ENCODE peak calls at places on chromosomes 3 and 15, in six cellular contexts. One of them, this sample, is unnamed.

GRCh38 chr3:142117052-142117451 is 32.3 kb downstream of the TFDP2 start:
- DNase-seq in HepG2: peak; percentile 89
- DNase-seq in fibroblast of lung: no peak
- DNase-seq in GM23338: no peak
- DNase-seq in neural progenitor cell: no peak
- DNase-seq in K562: no peak
- DNase-seq in this sample: no peak

GRCh38 chr3:56772926-56773587 is 28.7 kb downstream of the ARHGEF3 start:
- DNase-seq in HepG2: no peak
- DNase-seq in fibroblast of lung: no peak
- DNase-seq in GM23338: no peak
- DNase-seq in neural progenitor cell: no peak
- DNase-seq in K562: no peak
- DNase-seq in this sample: no peak

GRCh38 chr15:81341351-81341750 is 17.4 kb upstream of the STARD5 start:
- DNase-seq in HepG2: no peak
- DNase-seq in fibroblast of lung: no peak
- DNase-seq in GM23338: no peak
- DNase-seq in neural progenitor cell: no peak
- DNase-seq in K562: no peak
- DNase-seq in this sample: no peak

GRCh38 chr3:24119321-24119751 is 174.2 kb downstream of the NR1D2 start:
- DNase-seq in HepG2: no peak
- DNase-seq in fibroblast of lung: peak; percentile 86
- DNase-seq in GM23338: no peak
- DNase-seq in neural progenitor cell: no peak
- DNase-seq in K562: no peak
- DNase-seq in this sample: no peak

GRCh38 chr3:4410174-4410573 is 56.9 kb downstream of the SUMF1 start:
- DNase-seq in HepG2: no peak
- DNase-seq in fibroblast of lung: no peak
- DNase-seq in GM23338: no peak
- DNase-seq in neural progenitor cell: no peak
- DNase-seq in K562: no peak
- DNase-seq in this sample: no peak

GRCh38 chr3:194225988-194226663 is 90.2 kb downstream of the HES1 start:
- DNase-seq in HepG2: no peak
- DNase-seq in fibroblast of lung: no peak
- DNase-seq in GM23338: no peak
- DNase-seq in neural progenitor cell: no peak
- DNase-seq in K562: no peak
- DNase-seq in this sample: no peak

GRCh38 chr3:138092023-138092422 is 23.4 kb downstream of the DZIP1L start:
- DNase-seq in HepG2: no peak
- DNase-seq in fibroblast of lung: peak; percentile 20
- DNase-seq in GM23338: no peak
- DNase-seq in neural progenitor cell: no peak
- DNase-seq in K562: no peak
- DNase-seq in this sample: no peak

GRCh38 chr3:150775001-150775599 is 12.1 kb upstream of the SIAH2 start:
- DNase-seq in HepG2: no peak
- DNase-seq in fibroblast of lung: peak; percentile 25
- DNase-seq in GM23338: no peak
- DNase-seq in neural progenitor cell: no peak
- DNase-seq in K562: no peak
- DNase-seq in this sample: no peak

GRCh38 chr15:68411735-68412134 is 20.2 kb downstream of the ITGA11 start:
- DNase-seq in HepG2: no peak
- DNase-seq in fibroblast of lung: no peak
- DNase-seq in GM23338: no peak
- DNase-seq in neural progenitor cell: no peak
- DNase-seq in K562: no peak
- DNase-seq in this sample: no peak

GRCh38 chr3:144273611-144274010 is 302.0 kb downstream of the DIPK2A start:
- DNase-seq in HepG2: no peak
- DNase-seq in fibroblast of lung: peak; percentile 28
- DNase-seq in GM23338: no peak
- DNase-seq in neural progenitor cell: no peak
- DNase-seq in K562: no peak
- DNase-seq in this sample: no peak

GRCh38 chr3:67635257-67635656 is 19.2 kb downstream of the SUCLG2 start:
- DNase-seq in HepG2: no peak
- DNase-seq in fibroblast of lung: peak; percentile 85
- DNase-seq in GM23338: no peak
- DNase-seq in neural progenitor cell: no peak
- DNase-seq in K562: no peak
- DNase-seq in this sample: no peak

GRCh38 chr3:2714856-2715255 is 395.3 kb downstream of the IL5RA start:
- DNase-seq in HepG2: no peak
- DNase-seq in fibroblast of lung: no peak
- DNase-seq in GM23338: no peak
- DNase-seq in neural progenitor cell: no peak
- DNase-seq in K562: no peak
- DNase-seq in this sample: no peak

GRCh38 chr3:67595424-67595823 is 59.0 kb downstream of the SUCLG2 start:
- DNase-seq in HepG2: peak; percentile 23
- DNase-seq in fibroblast of lung: no peak
- DNase-seq in GM23338: no peak
- DNase-seq in neural progenitor cell: no peak
- DNase-seq in K562: no peak
- DNase-seq in this sample: no peak

GRCh38 chr15:33675246-33675645 is 293.1 kb upstream of the CHRM5 start:
- DNase-seq in HepG2: no peak
- DNase-seq in fibroblast of lung: peak; percentile 32
- DNase-seq in GM23338: peak; percentile 81
- DNase-seq in neural progenitor cell: peak; percentile 74
- DNase-seq in K562: peak; percentile 39
- DNase-seq in this sample: no peak

GRCh38 chr3:49901351-49902339 is 2.0 kb downstream of the MST1R start:
- DNase-seq in HepG2: no peak
- DNase-seq in fibroblast of lung: peak; percentile 34
- DNase-seq in GM23338: no peak
- DNase-seq in neural progenitor cell: no peak
- DNase-seq in K562: no peak
- DNase-seq in this sample: peak; percentile 49

GRCh38 chr3:152076148-152076547 is 192.6 kb upstream of the MBNL1 start:
- DNase-seq in HepG2: no peak
- DNase-seq in fibroblast of lung: peak; percentile 53
- DNase-seq in GM23338: no peak
- DNase-seq in neural progenitor cell: no peak
- DNase-seq in K562: no peak
- DNase-seq in this sample: no peak

GRCh38 chr15:66905185-66905584 is 160.2 kb upstream of the SMAD3 start:
- DNase-seq in HepG2: no peak
- DNase-seq in fibroblast of lung: no peak
- DNase-seq in GM23338: no peak
- DNase-seq in neural progenitor cell: no peak
- DNase-seq in K562: no peak
- DNase-seq in this sample: no peak

GRCh38 chr15:85335193-85335939 is 45.0 kb upstream of the AKAP13 start:
- DNase-seq in HepG2: no peak
- DNase-seq in fibroblast of lung: peak; percentile 34
- DNase-seq in GM23338: peak; percentile 41
- DNase-seq in neural progenitor cell: no peak
- DNase-seq in K562: no peak
- DNase-seq in this sample: no peak

GRCh38 chr15:70494861-70495571 is 268.3 kb downstream of the UACA start:
- DNase-seq in HepG2: peak; percentile 43
- DNase-seq in fibroblast of lung: peak; percentile 91
- DNase-seq in GM23338: no peak
- DNase-seq in neural progenitor cell: peak; percentile 70
- DNase-seq in K562: no peak
- DNase-seq in this sample: no peak

GRCh38 chr3:29555590-29555989 is 274.7 kb downstream of the RBMS3 start:
- DNase-seq in HepG2: no peak
- DNase-seq in fibroblast of lung: no peak
- DNase-seq in GM23338: peak; percentile 8
- DNase-seq in neural progenitor cell: no peak
- DNase-seq in K562: no peak
- DNase-seq in this sample: no peak

GRCh38 chr3:46913644-46914043 is 36.1 kb downstream of the PTH1R start:
- DNase-seq in HepG2: no peak
- DNase-seq in fibroblast of lung: peak; percentile 47
- DNase-seq in GM23338: no peak
- DNase-seq in neural progenitor cell: no peak
- DNase-seq in K562: no peak
- DNase-seq in this sample: no peak

GRCh38 chr3:137738710-137739109 is 25.4 kb upstream of the SOX14 start:
- DNase-seq in HepG2: no peak
- DNase-seq in fibroblast of lung: no peak
- DNase-seq in GM23338: no peak
- DNase-seq in neural progenitor cell: no peak
- DNase-seq in K562: no peak
- DNase-seq in this sample: no peak

GRCh38 chr15:98164573-98164972 is 204.1 kb downstream of the ARRDC4 start:
- DNase-seq in HepG2: no peak
- DNase-seq in fibroblast of lung: no peak
- DNase-seq in GM23338: no peak
- DNase-seq in neural progenitor cell: no peak
- DNase-seq in K562: no peak
- DNase-seq in this sample: no peak

GRCh38 chr15:59170295-59170881 is 36.3 kb upstream of the LDHAL6B start:
- DNase-seq in HepG2: peak; percentile 16
- DNase-seq in fibroblast of lung: no peak
- DNase-seq in GM23338: peak; percentile 29
- DNase-seq in neural progenitor cell: peak; percentile 27
- DNase-seq in K562: no peak
- DNase-seq in this sample: no peak

GRCh38 chr3:31408720-31409119 is 124.0 kb upstream of the STT3B start:
- DNase-seq in HepG2: no peak
- DNase-seq in fibroblast of lung: no peak
- DNase-seq in GM23338: no peak
- DNase-seq in neural progenitor cell: peak; percentile 42
- DNase-seq in K562: no peak
- DNase-seq in this sample: no peak

GRCh38 chr3:65785065-65785645 is 253.6 kb downstream of the MAGI1 start:
- DNase-seq in HepG2: peak; percentile 41
- DNase-seq in fibroblast of lung: peak; percentile 85
- DNase-seq in GM23338: peak; percentile 85
- DNase-seq in neural progenitor cell: peak; percentile 72
- DNase-seq in K562: peak; percentile 20
- DNase-seq in this sample: no peak

GRCh38 chr3:15102256-15102655 is 3.3 kb upstream of the RBSN start:
- DNase-seq in HepG2: no peak
- DNase-seq in fibroblast of lung: peak; percentile 72
- DNase-seq in GM23338: no peak
- DNase-seq in neural progenitor cell: no peak
- DNase-seq in K562: no peak
- DNase-seq in this sample: no peak

GRCh38 chr3:126083511-126083912 is 412 bp downstream of the SLC41A3 start:
- DNase-seq in HepG2: peak; percentile 14
- DNase-seq in fibroblast of lung: peak; percentile 22
- DNase-seq in GM23338: peak; percentile 65
- DNase-seq in neural progenitor cell: peak; percentile 75
- DNase-seq in K562: no peak
- DNase-seq in this sample: peak; percentile 69

GRCh38 chr15:80233511-80234080 is 18.4 kb downstream of the CTXND1 start:
- DNase-seq in HepG2: no peak
- DNase-seq in fibroblast of lung: no peak
- DNase-seq in GM23338: no peak
- DNase-seq in neural progenitor cell: peak; percentile 57
- DNase-seq in K562: no peak
- DNase-seq in this sample: no peak
- TF ChIP-seq EZH2 in HepG2: no peak
- TF ChIP-seq EZH2 in fibroblast of lung: no peak
- TF ChIP-seq EZH2 in GM23338: no peak
- TF ChIP-seq EZH2 in neural progenitor cell: no peak
- TF ChIP-seq EZH2 in K562: no peak
- TF ChIP-seq EZH2 in this sample: no peak

GRCh38 chr15:94843060-94843459 is 611.7 kb downstream of the MCTP2 start:
- DNase-seq in HepG2: no peak
- DNase-seq in fibroblast of lung: no peak
- DNase-seq in GM23338: no peak
- DNase-seq in neural progenitor cell: no peak
- DNase-seq in K562: no peak
- DNase-seq in this sample: no peak

GRCh38 chr15:94847325-94847724 is 616.0 kb downstream of the MCTP2 start:
- DNase-seq in HepG2: no peak
- DNase-seq in fibroblast of lung: no peak
- DNase-seq in GM23338: no peak
- DNase-seq in neural progenitor cell: no peak
- DNase-seq in K562: no peak
- DNase-seq in this sample: no peak

GRCh38 chr15:94845391-94845718 is 614.0 kb downstream of the MCTP2 start:
- DNase-seq in HepG2: no peak
- DNase-seq in fibroblast of lung: no peak
- DNase-seq in GM23338: no peak
- DNase-seq in neural progenitor cell: no peak
- DNase-seq in K562: no peak
- DNase-seq in this sample: no peak

GRCh38 chr15:94844188-94844532 is 612.8 kb downstream of the MCTP2 start:
- DNase-seq in HepG2: peak; percentile 19
- DNase-seq in fibroblast of lung: no peak
- DNase-seq in GM23338: peak; percentile 1
- DNase-seq in neural progenitor cell: no peak
- DNase-seq in K562: no peak
- DNase-seq in this sample: no peak

GRCh38 chr15:94844533-94845390 is 613.4 kb downstream of the MCTP2 start:
- DNase-seq in HepG2: peak; percentile 96
- DNase-seq in fibroblast of lung: peak; percentile 60
- DNase-seq in GM23338: peak; percentile 70
- DNase-seq in neural progenitor cell: peak; percentile 76
- DNase-seq in K562: peak; percentile 92
- DNase-seq in this sample: no peak
- H3K4me1 ChIP-seq in HepG2: peaks cover 52% of the 10 kb centered on the region
- H3K4me1 ChIP-seq in fibroblast of lung: no peaks in the 10 kb centered on the region
- H3K4me1 ChIP-seq in GM23338: peaks cover 15% of the 10 kb centered on the region
- H3K4me1 ChIP-seq in neural progenitor cell: peaks cover 9% of the 10 kb centered on the region
- H3K4me1 ChIP-seq in K562: peaks cover 11% of the 10 kb centered on the region
- H3K4me1 ChIP-seq in this sample: no peaks in the 10 kb centered on the region

DNA sequence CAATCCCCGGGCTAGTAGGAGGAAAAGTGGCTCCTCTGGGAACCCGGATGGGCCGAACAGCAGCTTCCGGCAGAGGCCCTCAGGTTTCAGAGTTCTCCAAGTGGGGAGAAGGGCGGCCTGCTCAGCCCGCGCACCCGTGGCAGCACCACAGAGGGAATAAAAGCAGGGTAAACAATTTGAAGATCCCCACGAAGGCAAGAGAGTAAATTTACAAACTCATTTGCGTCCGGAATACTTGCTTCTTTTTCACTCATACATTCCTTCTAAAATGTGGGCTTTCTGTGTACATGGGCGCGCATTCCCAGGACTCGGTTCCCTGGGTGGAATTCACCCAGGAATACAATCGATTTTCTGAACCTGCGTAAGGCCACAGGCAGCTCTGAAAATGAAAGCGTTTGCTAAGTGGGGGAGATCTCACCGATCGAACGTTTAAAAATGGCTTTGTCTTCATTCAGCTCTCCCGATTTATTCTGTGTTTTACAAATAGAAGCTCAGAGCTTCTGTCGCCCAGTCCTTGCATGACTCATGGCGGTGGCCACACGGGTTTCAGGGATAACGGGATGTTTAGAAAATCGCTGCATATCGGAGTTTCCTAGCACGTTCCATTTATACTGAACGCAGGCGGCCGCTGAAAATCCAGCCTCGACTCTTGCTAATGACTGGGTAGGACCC is 74.0 kb upstream of the POLG start:
- DNase-seq in HepG2: no peak
- DNase-seq in fibroblast of lung: peak; percentile 21
- DNase-seq in GM23338: no peak
- DNase-seq in neural progenitor cell: peak; percentile 27
- DNase-seq in K562: no peak
- DNase-seq in this sample: no peak
- TF ChIP-seq EZH2 in HepG2: no peak
- TF ChIP-seq EZH2 in fibroblast of lung: no peak
- TF ChIP-seq EZH2 in GM23338: peak; percentile 74
- TF ChIP-seq EZH2 in neural progenitor cell: no peak
- TF ChIP-seq EZH2 in K562: no peak
- TF ChIP-seq EZH2 in this sample: no peak

GRCh38 chr3:32850226-32850625 is 32.4 kb downstream of the TRIM71 start:
- DNase-seq in HepG2: peak; percentile 66
- DNase-seq in fibroblast of lung: no peak
- DNase-seq in GM23338: no peak
- DNase-seq in neural progenitor cell: no peak
- DNase-seq in K562: no peak
- DNase-seq in this sample: no peak
- H3K4me1 ChIP-seq in HepG2: peaks cover 100% of the 10 kb centered on the region
- H3K4me1 ChIP-seq in fibroblast of lung: no peaks in the 10 kb centered on the region
- H3K4me1 ChIP-seq in GM23338: peaks cover 99% of the 10 kb centered on the region
- H3K4me1 ChIP-seq in neural progenitor cell: peaks cover 89% of the 10 kb centered on the region
- H3K4me1 ChIP-seq in K562: peaks cover 3% of the 10 kb centered on the region
- H3K4me1 ChIP-seq in this sample: peaks cover 8% of the 10 kb centered on the region

This sample was measured in DND-41.